ENCODE peak calls at places on chromosomes 6 and 20, in four cellular contexts. T is NCI-H1092 treated with DMSO at 0.1 percent for 48 hours, Q is SK-MEL-5, F is activated B cell treated with CpG ODN at 0.5 μM for 24 hours. L is an unnamed sample.

GRCh38 chr20:49455691-49456090 is 26.8 kb downstream of the KCNB1 start:
- DNase-seq in T (no peak), Q (no peak), F (no peak), L (no peak)

GRCh38 chr20:12053348-12053747 is 135.7 kb downstream of the BTBD3 start:
- DNase-seq in T (no peak), Q (no peak), F (no peak), L (no peak)

GRCh38 chr6:15520616-15521203 is 142.1 kb downstream of the DTNBP1 start:
- DNase-seq in T (no peak), Q (no peak), F (no peak), L (no peak)

GRCh38 chr6:170124836-170125235 is 166.0 kb downstream of the DLL1 start:
- DNase-seq in T (no peak), Q (no peak), F (no peak), L (no peak)

GRCh38 chr6:74991573-74992332 is 214.1 kb downstream of the COL12A1 start:
- DNase-seq in T (no peak), Q (no peak), F (no peak), L (no peak)

GRCh38 chr6:90413867-90414266 is 117.2 kb upstream of the BACH2 start:
- DNase-seq in T (peak), Q (no peak), F (no peak), L (peak)

GRCh38 chr6:39941138-39941537 is 6.9 kb upstream of the MOCS1 start:
- DNase-seq in T (no peak), Q (no peak), F (no peak), L (no peak)

GRCh38 chr6:170179925-170180324 is 111.0 kb downstream of the DLL1 start:
- DNase-seq in T (peak), Q (no peak), F (no peak), L (no peak)

GRCh38 chr6:69719602-69720193 is 77.1 kb downstream of the LMBRD1 start:
- DNase-seq in T (no peak), Q (peak), F (no peak), L (peak)

GRCh38 chr6:137217801-137218472 is 1.2 kb downstream of the IFNGR1 start:
- DNase-seq in T (peak), Q (peak), F (no peak), L (no peak)

GRCh38 chr6:20791932-20792331 is 257.7 kb downstream of the CDKAL1 start:
- DNase-seq in T (no peak), Q (no peak), F (no peak), L (no peak)

L was measured in NCI-H1694 treated with DMSO at 0.1 percent for 48 hours.